ENCODE peak calls at places on chromosomes 11 and 22, in six cellular contexts. One of them, this sample, is unnamed.

GRCh38 chr11:64459016-64459415 is 100.1 kb downstream of the RPS6KA4 start:
- DNase-seq in fibroblast of mammary gland: no peak
- DNase-seq in left ventricle myocardium inferior: no peak
- DNase-seq in tibial nerve: no peak
- DNase-seq in cardiac muscle cell: no peak
- DNase-seq in GM12865: no peak
- DNase-seq in this sample: no peak

GRCh38 chr11:17598700-17599459 is 51.8 kb downstream of the OTOG start:
- DNase-seq in fibroblast of mammary gland: peak
- DNase-seq in left ventricle myocardium inferior: peak
- DNase-seq in tibial nerve: peak
- DNase-seq in cardiac muscle cell: peak
- DNase-seq in GM12865: peak
- DNase-seq in this sample: peak

GRCh38 chr11:95338430-95338991 is 107.5 kb upstream of the SESN3 start:
- DNase-seq in fibroblast of mammary gland: peak
- DNase-seq in left ventricle myocardium inferior: peak
- DNase-seq in tibial nerve: peak
- DNase-seq in cardiac muscle cell: peak
- DNase-seq in GM12865: no peak
- DNase-seq in this sample: no peak

GRCh38 chr22:24429411-24430365 is 2.3 kb downstream of the ADORA2A start:
- DNase-seq in fibroblast of mammary gland: no peak
- DNase-seq in left ventricle myocardium inferior: peak
- DNase-seq in tibial nerve: no peak
- DNase-seq in cardiac muscle cell: no peak
- DNase-seq in GM12865: peak
- DNase-seq in this sample: peak

GRCh38 chr11:61683961-61684869 is 4.0 kb downstream of the DAGLA start:
- DNase-seq in fibroblast of mammary gland: peak
- DNase-seq in left ventricle myocardium inferior: no peak
- DNase-seq in tibial nerve: no peak
- DNase-seq in cardiac muscle cell: peak
- DNase-seq in GM12865: no peak
- DNase-seq in this sample: no peak

GRCh38 chr11:34599406-34599901 is 21.4 kb upstream of the EHF start:
- DNase-seq in fibroblast of mammary gland: peak
- DNase-seq in left ventricle myocardium inferior: no peak
- DNase-seq in tibial nerve: no peak
- DNase-seq in cardiac muscle cell: peak
- DNase-seq in GM12865: peak
- DNase-seq in this sample: no peak

GRCh38 chr11:3130269-3131071 is 34.6 kb downstream of the OSBPL5 start:
- DNase-seq in fibroblast of mammary gland: no peak
- DNase-seq in left ventricle myocardium inferior: peak
- DNase-seq in tibial nerve: no peak
- DNase-seq in cardiac muscle cell: no peak
- DNase-seq in GM12865: no peak
- DNase-seq in this sample: no peak

GRCh38 chr11:47867821-47868220 is 19.7 kb upstream of the NUP160 start:
- DNase-seq in fibroblast of mammary gland: no peak
- DNase-seq in left ventricle myocardium inferior: no peak
- DNase-seq in tibial nerve: no peak
- DNase-seq in cardiac muscle cell: peak
- DNase-seq in GM12865: no peak
- DNase-seq in this sample: no peak

GRCh38 chr11:56916162-56916561 is 72.6 kb upstream of the OR5AK2 start:
- DNase-seq in fibroblast of mammary gland: no peak
- DNase-seq in left ventricle myocardium inferior: no peak
- DNase-seq in tibial nerve: no peak
- DNase-seq in cardiac muscle cell: no peak
- DNase-seq in GM12865: no peak
- DNase-seq in this sample: no peak

GRCh38 chr11:134951305-134951700 is 539.3 kb upstream of the B3GAT1 start:
- DNase-seq in fibroblast of mammary gland: peak
- DNase-seq in left ventricle myocardium inferior: no peak
- DNase-seq in tibial nerve: no peak
- DNase-seq in cardiac muscle cell: peak
- DNase-seq in GM12865: no peak
- DNase-seq in this sample: no peak

GRCh38 chr11:103055174-103055890 is 36.6 kb downstream of the DCUN1D5 start:
- DNase-seq in fibroblast of mammary gland: peak
- DNase-seq in left ventricle myocardium inferior: no peak
- DNase-seq in tibial nerve: no peak
- DNase-seq in cardiac muscle cell: peak
- DNase-seq in GM12865: peak
- DNase-seq in this sample: no peak

GRCh38 chr11:74325649-74326645 is 14.5 kb upstream of the P4HA3 start:
- DNase-seq in fibroblast of mammary gland: peak
- DNase-seq in left ventricle myocardium inferior: peak
- DNase-seq in tibial nerve: peak
- DNase-seq in cardiac muscle cell: peak
- DNase-seq in GM12865: no peak
- DNase-seq in this sample: no peak

GRCh38 chr11:46363455-46363920 is 16.2 kb downstream of the DGKZ start:
- DNase-seq in fibroblast of mammary gland: peak
- DNase-seq in left ventricle myocardium inferior: peak
- DNase-seq in tibial nerve: no peak
- DNase-seq in cardiac muscle cell: no peak
- DNase-seq in GM12865: no peak
- DNase-seq in this sample: no peak

GRCh38 chr22:42500164-42500835 is 19.3 kb downstream of the RRP7A start:
- DNase-seq in fibroblast of mammary gland: peak
- DNase-seq in left ventricle myocardium inferior: peak
- DNase-seq in tibial nerve: peak
- DNase-seq in cardiac muscle cell: peak
- DNase-seq in GM12865: peak
- DNase-seq in this sample: peak

GRCh38 chr22:19724927-19725661 is 1.8 kb downstream of the GP1BB start:
- DNase-seq in fibroblast of mammary gland: no peak
- DNase-seq in left ventricle myocardium inferior: no peak
- DNase-seq in tibial nerve: no peak
- DNase-seq in cardiac muscle cell: no peak
- DNase-seq in GM12865: no peak
- DNase-seq in this sample: no peak

GRCh38 chr22:19722915-19723164 is 499 bp upstream of the GP1BB start:
- DNase-seq in fibroblast of mammary gland: no peak
- DNase-seq in left ventricle myocardium inferior: no peak
- DNase-seq in tibial nerve: no peak
- DNase-seq in cardiac muscle cell: no peak
- DNase-seq in GM12865: no peak
- DNase-seq in this sample: no peak

GRCh38 chr22:19723165-19723989 is at the start of gene GP1BB:
- DNase-seq in fibroblast of mammary gland: no peak
- DNase-seq in left ventricle myocardium inferior: peak
- DNase-seq in tibial nerve: no peak
- DNase-seq in cardiac muscle cell: peak
- DNase-seq in GM12865: peak
- DNase-seq in this sample: peak

GRCh38 chr22:19722175-19722914 is 994 bp upstream of the GP1BB start:
- DNase-seq in fibroblast of mammary gland: no peak
- DNase-seq in left ventricle myocardium inferior: no peak
- DNase-seq in tibial nerve: no peak
- DNase-seq in cardiac muscle cell: no peak
- DNase-seq in GM12865: no peak
- DNase-seq in this sample: no peak

DNA sequence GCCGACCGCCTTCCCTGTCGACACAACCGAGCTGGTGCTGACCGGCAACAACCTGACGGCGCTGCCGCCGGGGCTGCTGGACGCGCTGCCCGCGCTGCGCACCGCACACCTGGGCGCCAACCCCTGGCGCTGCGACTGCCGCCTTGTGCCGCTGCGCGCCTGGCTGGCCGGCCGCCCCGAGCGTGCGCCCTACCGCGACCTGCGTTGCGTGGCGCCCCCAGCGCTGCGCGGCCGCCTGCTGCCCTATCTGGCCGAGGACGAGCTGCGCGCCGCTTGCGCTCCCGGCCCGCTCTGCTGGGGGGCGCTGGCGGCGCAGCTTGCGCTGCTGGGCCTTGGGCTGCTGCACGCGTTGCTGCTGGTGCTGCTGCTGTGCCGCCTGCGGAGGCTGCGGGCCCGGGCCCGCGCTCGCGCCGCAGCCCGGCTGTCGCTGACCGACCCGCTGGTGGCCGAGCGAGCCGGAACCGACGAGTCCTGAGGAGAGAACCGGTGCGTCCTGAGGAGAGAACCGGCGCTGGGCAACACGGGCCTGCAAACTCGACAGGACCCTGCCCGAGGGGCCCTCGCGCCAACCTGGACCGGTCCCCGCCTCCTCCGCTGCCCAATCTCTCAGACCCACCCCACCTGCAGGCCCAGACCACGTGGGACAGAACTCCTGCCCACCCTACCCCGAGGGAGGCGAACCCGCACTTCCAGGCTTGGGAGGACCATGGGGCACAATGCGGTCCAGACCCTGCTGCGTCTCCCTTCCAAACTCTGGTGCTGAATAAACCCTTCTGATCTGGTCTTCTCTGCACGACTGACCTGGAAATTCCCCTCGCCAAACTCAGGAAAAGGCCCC is 870 bp downstream of the GP1BB start:
- DNase-seq in fibroblast of mammary gland: peak
- DNase-seq in left ventricle myocardium inferior: no peak
- DNase-seq in tibial nerve: no peak
- DNase-seq in cardiac muscle cell: peak
- DNase-seq in GM12865: peak
- DNase-seq in this sample: peak
- TF ChIP-seq CTCF in fibroblast of mammary gland: no peak
- TF ChIP-seq CTCF in left ventricle myocardium inferior: peak
- TF ChIP-seq CTCF in tibial nerve: no peak
- TF ChIP-seq CTCF in cardiac muscle cell: no peak
- TF ChIP-seq CTCF in GM12865: peak
- TF ChIP-seq CTCF in this sample: no peak

GRCh38 chr11:11157201-11157600 is 195.8 kb downstream of the CSNK2A3 start:
- DNase-seq in fibroblast of mammary gland: peak
- DNase-seq in left ventricle myocardium inferior: no peak
- DNase-seq in tibial nerve: no peak
- DNase-seq in cardiac muscle cell: peak
- DNase-seq in GM12865: peak
- DNase-seq in this sample: no peak
- TF ChIP-seq CTCF in fibroblast of mammary gland: peak
- TF ChIP-seq CTCF in left ventricle myocardium inferior: peak
- TF ChIP-seq CTCF in tibial nerve: peak
- TF ChIP-seq CTCF in cardiac muscle cell: peak
- TF ChIP-seq CTCF in GM12865: peak
- TF ChIP-seq CTCF in this sample: peak

GRCh38 chr11:77303328-77303727 is 1.8 kb upstream of the GDPD4 start:
- DNase-seq in fibroblast of mammary gland: no peak
- DNase-seq in left ventricle myocardium inferior: no peak
- DNase-seq in tibial nerve: no peak
- DNase-seq in cardiac muscle cell: no peak
- DNase-seq in GM12865: no peak
- DNase-seq in this sample: no peak
- TF ChIP-seq CTCF in fibroblast of mammary gland: no peak
- TF ChIP-seq CTCF in left ventricle myocardium inferior: no peak
- TF ChIP-seq CTCF in tibial nerve: no peak
- TF ChIP-seq CTCF in cardiac muscle cell: no peak
- TF ChIP-seq CTCF in GM12865: no peak
- TF ChIP-seq CTCF in this sample: no peak

GRCh38 chr11:65915101-65915820 is 3.6 kb downstream of the C11orf68 start:
- DNase-seq in fibroblast of mammary gland: no peak
- DNase-seq in left ventricle myocardium inferior: no peak
- DNase-seq in tibial nerve: no peak
- DNase-seq in cardiac muscle cell: no peak
- DNase-seq in GM12865: no peak
- DNase-seq in this sample: no peak

GRCh38 chr11:65912840-65913239 is 6.0 kb downstream of the C11orf68 start:
- DNase-seq in fibroblast of mammary gland: peak
- DNase-seq in left ventricle myocardium inferior: no peak
- DNase-seq in tibial nerve: no peak
- DNase-seq in cardiac muscle cell: no peak
- DNase-seq in GM12865: peak
- DNase-seq in this sample: no peak

GRCh38 chr11:65907878-65908277 is 7.7 kb upstream of the FOSL1 start:
- DNase-seq in fibroblast of mammary gland: no peak
- DNase-seq in left ventricle myocardium inferior: no peak
- DNase-seq in tibial nerve: no peak
- DNase-seq in cardiac muscle cell: no peak
- DNase-seq in GM12865: no peak
- DNase-seq in this sample: no peak

GRCh38 chr11:65915821-65916251 is 3.0 kb downstream of the C11orf68 start:
- DNase-seq in fibroblast of mammary gland: peak
- DNase-seq in left ventricle myocardium inferior: peak
- DNase-seq in tibial nerve: peak
- DNase-seq in cardiac muscle cell: peak
- DNase-seq in GM12865: no peak
- DNase-seq in this sample: no peak

GRCh38 chr11:65911682-65912568 is 6.9 kb downstream of the C11orf68 start:
- DNase-seq in fibroblast of mammary gland: peak
- DNase-seq in left ventricle myocardium inferior: peak
- DNase-seq in tibial nerve: no peak
- DNase-seq in cardiac muscle cell: peak
- DNase-seq in GM12865: no peak
- DNase-seq in this sample: no peak
- TF ChIP-seq CTCF in fibroblast of mammary gland: peak
- TF ChIP-seq CTCF in left ventricle myocardium inferior: peak
- TF ChIP-seq CTCF in tibial nerve: peak
- TF ChIP-seq CTCF in cardiac muscle cell: peak
- TF ChIP-seq CTCF in GM12865: no peak
- TF ChIP-seq CTCF in this sample: peak

GRCh38 chr11:122933434-122933833 is 48.2 kb downstream of the BSX start:
- DNase-seq in fibroblast of mammary gland: peak
- DNase-seq in left ventricle myocardium inferior: no peak
- DNase-seq in tibial nerve: no peak
- DNase-seq in cardiac muscle cell: peak
- DNase-seq in GM12865: no peak
- DNase-seq in this sample: no peak

GRCh38 chr11:122931510-122931909 is 49.0 kb downstream of the JHY start:
- DNase-seq in fibroblast of mammary gland: no peak
- DNase-seq in left ventricle myocardium inferior: no peak
- DNase-seq in tibial nerve: no peak
- DNase-seq in cardiac muscle cell: no peak
- DNase-seq in GM12865: peak
- DNase-seq in this sample: no peak
- TF ChIP-seq CTCF in fibroblast of mammary gland: no peak
- TF ChIP-seq CTCF in left ventricle myocardium inferior: no peak
- TF ChIP-seq CTCF in tibial nerve: no peak
- TF ChIP-seq CTCF in cardiac muscle cell: no peak
- TF ChIP-seq CTCF in GM12865: no peak
- TF ChIP-seq CTCF in this sample: no peak